ENCODE peak calls at places on chromosomes 5 and 9, in five cellular contexts. D, G, Z, A and C are unnamed samples.

GRCh38 chr9:123453058-123453667 is 97.2 kb downstream of the CRB2 start:
- DNase-seq in D (no peak), G (no peak), Z (no peak), A (no peak), C (no peak)

GRCh38 chr5:72402381-72402890 is 82.3 kb downstream of the PTCD2 start:
- DNase-seq in D (peak; percentile 47), G (no peak), Z (peak; percentile 79), A (no peak), C (no peak)

GRCh38 chr5:81232449-81233079 is 558 bp upstream of the CKMT2 start:
- DNase-seq in D (peak; percentile 55), G (no peak), Z (no peak), A (no peak), C (no peak)

GRCh38 chr9:137434498-137435380 is 6.4 kb downstream of the ENTPD8 start:
- DNase-seq in D (no peak), G (no peak), Z (no peak), A (no peak), C (no peak)

GRCh38 chr9:116096046-116096445 is 57.5 kb upstream of the PAPPA start:
- DNase-seq in D (no peak), G (no peak), Z (no peak), A (no peak), C (no peak)

GRCh38 chr9:115327441-115328122 is 209.6 kb upstream of the TNC start:
- DNase-seq in D (peak; percentile 9), G (no peak), Z (no peak), A (no peak), C (no peak)

GRCh38 chr9:128503870-128504269 is 649 bp upstream of the GLE1 start:
- DNase-seq in D (no peak), G (no peak), Z (no peak), A (peak; percentile 25), C (no peak)

GRCh38 chr5:171433952-171434676 is 14.7 kb downstream of the FGF18 start:
- DNase-seq in D (no peak), G (no peak), Z (no peak), A (no peak), C (no peak)

GRCh38 chr9:100351508-100351907 is 1.2 kb downstream of the TEX10 start:
- DNase-seq in D (no peak), G (no peak), Z (no peak), A (no peak), C (no peak)

GRCh38 chr5:14199902-14200301 is 56.8 kb downstream of the TRIO start:
- DNase-seq in D (no peak), G (no peak), Z (no peak), A (no peak), C (no peak)

GRCh38 chr5:80481019-80481893 is 6.6 kb upstream of the FAM151B start:
- DNase-seq in D (peak; percentile 65), G (peak; percentile 78), Z (peak; percentile 40), A (peak; percentile 9), C (no peak)

GRCh38 chr9:98117984-98118639 is 910 bp downstream of the TRIM14 start:
- DNase-seq in D (no peak), G (peak; percentile 57), Z (no peak), A (no peak), C (no peak)

GRCh38 chr5:149687789-149688188 is 42.3 kb upstream of the PPARGC1B start:
- DNase-seq in D (no peak), G (no peak), Z (no peak), A (no peak), C (no peak)

GRCh38 chr5:150609843-150610584 is 30.4 kb upstream of the SYNPO start:
- DNase-seq in D (no peak), G (no peak), Z (no peak), A (no peak), C (no peak)

GRCh38 chr5:139282195-139282557 is 11.4 kb upstream of the MATR3 start:
- DNase-seq in D (peak; percentile 26), G (no peak), Z (no peak), A (no peak), C (no peak)

GRCh38 chr9:74770508-74771261 is 117.0 kb downstream of the TRPM6 start:
- DNase-seq in D (no peak), G (peak; percentile 80), Z (no peak), A (no peak), C (no peak)

GRCh38 chr9:108643756-108644510 is 211.9 kb downstream of the ACTL7B start:
- DNase-seq in D (no peak), G (no peak), Z (no peak), A (no peak), C (no peak)

GRCh38 chr9:33687779-33688178 is 107.6 kb upstream of the PRSS3 start:
- DNase-seq in D (no peak), G (no peak), Z (no peak), A (peak; percentile 67), C (no peak)

GRCh38 chr5:92758552-92758951 is 822.5 kb downstream of the NR2F1-AS1 start:
- DNase-seq in D (peak; percentile 55), G (no peak), Z (no peak), A (no peak), C (no peak)

GRCh38 chr5:125277494-125278154 is 531.2 kb upstream of the ZNF608 start:
- DNase-seq in D (peak; percentile 94), G (no peak), Z (peak; percentile 58), A (no peak), C (no peak)

GRCh38 chr9:116087751-116088194 is 65.8 kb upstream of the PAPPA start:
- DNase-seq in D (peak; percentile 81), G (no peak), Z (no peak), A (no peak), C (peak; percentile 39)

GRCh38 chr5:34524123-34524522 is 132.0 kb upstream of the RAI14 start:
- DNase-seq in D (peak; percentile 62), G (no peak), Z (no peak), A (no peak), C (no peak)

GRCh38 chr9:2722715-2723114 is 5.4 kb downstream of the KCNV2 start:
- DNase-seq in D (peak; percentile 58), G (peak; percentile 49), Z (no peak), A (no peak), C (no peak)

GRCh38 chr5:107781451-107781850 is 110.7 kb upstream of the EFNA5 start:
- DNase-seq in D (peak; percentile 73), G (no peak), Z (no peak), A (no peak), C (peak; percentile 15)

GRCh38 chr5:86631165-86631564 is 13.4 kb downstream of the COX7C start:
- DNase-seq in D (no peak), G (no peak), Z (no peak), A (no peak), C (no peak)

GRCh38 chr5:141672856-141673813 is 8.9 kb downstream of the ARAP3 start:
- DNase-seq in D (no peak), G (no peak), Z (no peak), A (no peak), C (no peak)

GRCh38 chr5:87120518-87121314 is 147.0 kb upstream of the RASA1 start:
- DNase-seq in D (peak; percentile 95), G (peak; percentile 21), Z (peak; percentile 72), A (no peak), C (no peak)

GRCh38 chr5:100683881-100684280 is 148.7 kb downstream of the FAM174A start:
- DNase-seq in D (no peak), G (no peak), Z (no peak), A (no peak), C (no peak)

GRCh38 chr5:137758719-137759312 is 4.7 kb upstream of the HNRNPA0 start:
- DNase-seq in D (no peak), G (no peak), Z (no peak), A (no peak), C (no peak)

GRCh38 chr5:54187694-54188093 is 122.7 kb downstream of the ARL15 start:
- DNase-seq in D (no peak), G (no peak), Z (no peak), A (no peak), C (no peak)

GRCh38 chr5:149759563-149759962 is 29.5 kb downstream of the PPARGC1B start:
- DNase-seq in D (no peak), G (no peak), Z (no peak), A (no peak), C (no peak)

GRCh38 chr5:92890841-92891244 is 690.2 kb downstream of the NR2F1-AS1 start:
- DNase-seq in D (no peak), G (no peak), Z (no peak), A (no peak), C (no peak)

GRCh38 chr9:129473523-129474244 is 147.2 kb downstream of the C9orf50 start:
- DNase-seq in D (no peak), G (no peak), Z (no peak), A (no peak), C (no peak)

GRCh38 chr9:23526806-23527205 is 299.2 kb downstream of the ELAVL2 start:
- DNase-seq in D (peak; percentile 57), G (no peak), Z (no peak), A (no peak), C (no peak)

GRCh38 chr5:154618696-154619095 is 136.5 kb upstream of the LARP1 start:
- DNase-seq in D (no peak), G (no peak), Z (no peak), A (no peak), C (no peak)